ENCODE peak calls at places on chromosomes 7 and 10, in six cellular contexts. One of them, this sample, is unnamed.

GRCh38 chr10:32241946-32242345 is 105.0 kb downstream of the EPC1 start:
- DNase-seq in substantia nigra: no peak
- DNase-seq in esophagus squamous epithelium: no peak
- DNase-seq in CD4-positive, alpha-beta T cell: no peak
- DNase-seq in AG04450: no peak
- DNase-seq in left lung: no peak
- DNase-seq in this sample: no peak

GRCh38 chr7:93894966-93895650 is 4.6 kb upstream of the TFPI2 start:
- DNase-seq in substantia nigra: no peak
- DNase-seq in esophagus squamous epithelium: no peak
- DNase-seq in CD4-positive, alpha-beta T cell: no peak
- DNase-seq in AG04450: no peak
- DNase-seq in left lung: no peak
- DNase-seq in this sample: no peak

GRCh38 chr10:59557052-59557451 is 152.6 kb downstream of the SLC16A9 start:
- DNase-seq in substantia nigra: no peak
- DNase-seq in esophagus squamous epithelium: no peak
- DNase-seq in CD4-positive, alpha-beta T cell: no peak
- DNase-seq in AG04450: no peak
- DNase-seq in left lung: no peak
- DNase-seq in this sample: no peak

GRCh38 chr7:130994378-130995115 is 260.5 kb upstream of the KLF14 start:
- DNase-seq in substantia nigra: no peak
- DNase-seq in esophagus squamous epithelium: no peak
- DNase-seq in CD4-positive, alpha-beta T cell: no peak
- DNase-seq in AG04450: no peak
- DNase-seq in left lung: peak
- DNase-seq in this sample: no peak

GRCh38 chr10:15266117-15266516 is 97.6 kb upstream of the NMT2 start:
- DNase-seq in substantia nigra: no peak
- DNase-seq in esophagus squamous epithelium: no peak
- DNase-seq in CD4-positive, alpha-beta T cell: no peak
- DNase-seq in AG04450: no peak
- DNase-seq in left lung: no peak
- DNase-seq in this sample: no peak

GRCh38 chr10:89332718-89333281 is 5.0 kb downstream of the IFIT3 start:
- DNase-seq in substantia nigra: no peak
- DNase-seq in esophagus squamous epithelium: no peak
- DNase-seq in CD4-positive, alpha-beta T cell: no peak
- DNase-seq in AG04450: no peak
- DNase-seq in left lung: no peak
- DNase-seq in this sample: no peak

GRCh38 chr7:1050956-1051690 is 6.8 kb downstream of the GPR146 start:
- DNase-seq in substantia nigra: no peak
- DNase-seq in esophagus squamous epithelium: no peak
- DNase-seq in CD4-positive, alpha-beta T cell: no peak
- DNase-seq in AG04450: no peak
- DNase-seq in left lung: peak
- DNase-seq in this sample: no peak

GRCh38 chr10:35563266-35563891 is 41.8 kb upstream of the GJD4 start:
- DNase-seq in substantia nigra: no peak
- DNase-seq in esophagus squamous epithelium: no peak
- DNase-seq in CD4-positive, alpha-beta T cell: peak
- DNase-seq in AG04450: peak
- DNase-seq in left lung: no peak
- DNase-seq in this sample: no peak

GRCh38 chr7:51016546-51016945 is 233.8 kb upstream of the GRB10 start:
- DNase-seq in substantia nigra: no peak
- DNase-seq in esophagus squamous epithelium: no peak
- DNase-seq in CD4-positive, alpha-beta T cell: no peak
- DNase-seq in AG04450: no peak
- DNase-seq in left lung: no peak
- DNase-seq in this sample: no peak

GRCh38 chr7:2269468-2270460 is 27.7 kb downstream of the NUDT1 start:
- DNase-seq in substantia nigra: no peak
- DNase-seq in esophagus squamous epithelium: no peak
- DNase-seq in CD4-positive, alpha-beta T cell: no peak
- DNase-seq in AG04450: no peak
- DNase-seq in left lung: no peak
- DNase-seq in this sample: no peak

GRCh38 chr10:47205199-47205598 is 94.8 kb upstream of the GDF10 start:
- DNase-seq in substantia nigra: no peak
- DNase-seq in esophagus squamous epithelium: no peak
- DNase-seq in CD4-positive, alpha-beta T cell: no peak
- DNase-seq in AG04450: no peak
- DNase-seq in left lung: no peak
- DNase-seq in this sample: no peak

GRCh38 chr10:47207280-47207613 is 92.8 kb upstream of the GDF10 start:
- DNase-seq in substantia nigra: no peak
- DNase-seq in esophagus squamous epithelium: no peak
- DNase-seq in CD4-positive, alpha-beta T cell: no peak
- DNase-seq in AG04450: no peak
- DNase-seq in left lung: no peak
- DNase-seq in this sample: no peak

GRCh38 chr10:47207894-47208469 is 92.0 kb upstream of the GDF10 start:
- DNase-seq in substantia nigra: no peak
- DNase-seq in esophagus squamous epithelium: no peak
- DNase-seq in CD4-positive, alpha-beta T cell: no peak
- DNase-seq in AG04450: no peak
- DNase-seq in left lung: no peak
- DNase-seq in this sample: no peak

GRCh38 chr10:47206449-47207279 is 93.3 kb upstream of the GDF10 start:
- DNase-seq in substantia nigra: no peak
- DNase-seq in esophagus squamous epithelium: no peak
- DNase-seq in CD4-positive, alpha-beta T cell: no peak
- DNase-seq in AG04450: no peak
- DNase-seq in left lung: no peak
- DNase-seq in this sample: no peak
- H3K27ac ChIP-seq in substantia nigra: no peak
- H3K27ac ChIP-seq in esophagus squamous epithelium: no peak
- H3K27ac ChIP-seq in CD4-positive, alpha-beta T cell: peak
- H3K27ac ChIP-seq in AG04450: no peak
- H3K27ac ChIP-seq in left lung: no peak
- H3K27ac ChIP-seq in this sample: no peak

GRCh38 chr10:127986543-127987466 is 79.9 kb downstream of the PTPRE start:
- DNase-seq in substantia nigra: no peak
- DNase-seq in esophagus squamous epithelium: no peak
- DNase-seq in CD4-positive, alpha-beta T cell: no peak
- DNase-seq in AG04450: no peak
- DNase-seq in left lung: no peak
- DNase-seq in this sample: no peak
- H3K27ac ChIP-seq in substantia nigra: no peak
- H3K27ac ChIP-seq in esophagus squamous epithelium: peak
- H3K27ac ChIP-seq in CD4-positive, alpha-beta T cell: no peak
- H3K27ac ChIP-seq in AG04450: no peak
- H3K27ac ChIP-seq in left lung: peak
- H3K27ac ChIP-seq in this sample: no peak

DNA sequence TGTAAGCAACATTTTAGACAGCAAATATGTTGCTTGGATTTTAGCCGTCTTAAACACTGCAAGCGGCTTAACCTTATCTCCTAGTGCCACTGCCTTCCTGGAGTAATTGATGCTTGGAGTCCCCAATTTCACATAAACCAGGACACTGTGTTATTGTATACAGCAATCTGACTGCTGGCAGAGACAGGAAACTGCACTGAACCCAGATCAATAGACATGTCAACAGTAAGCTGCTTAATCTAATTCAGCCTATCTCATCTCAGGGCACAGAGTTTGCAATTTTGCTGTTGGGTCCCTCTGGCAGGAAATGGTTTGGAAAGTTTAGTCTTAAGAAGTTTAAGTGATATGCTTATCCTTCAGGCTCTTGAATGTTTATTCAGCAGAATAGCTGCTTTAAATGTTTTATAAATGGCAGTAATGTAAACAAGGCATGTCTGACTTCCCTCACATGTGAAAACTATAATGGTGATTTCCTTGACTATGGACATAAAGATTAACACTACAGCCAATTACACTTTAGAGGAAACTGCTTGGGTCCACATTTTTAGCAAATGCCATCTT is 598.7 kb downstream of the PARD3 start:
- DNase-seq in substantia nigra: no peak
- DNase-seq in esophagus squamous epithelium: no peak
- DNase-seq in CD4-positive, alpha-beta T cell: no peak
- DNase-seq in AG04450: no peak
- DNase-seq in left lung: no peak
- DNase-seq in this sample: no peak
- H3K27ac ChIP-seq in substantia nigra: no peak
- H3K27ac ChIP-seq in esophagus squamous epithelium: no peak
- H3K27ac ChIP-seq in CD4-positive, alpha-beta T cell: no peak
- H3K27ac ChIP-seq in AG04450: no peak
- H3K27ac ChIP-seq in left lung: no peak
- H3K27ac ChIP-seq in this sample: no peak

DNA sequence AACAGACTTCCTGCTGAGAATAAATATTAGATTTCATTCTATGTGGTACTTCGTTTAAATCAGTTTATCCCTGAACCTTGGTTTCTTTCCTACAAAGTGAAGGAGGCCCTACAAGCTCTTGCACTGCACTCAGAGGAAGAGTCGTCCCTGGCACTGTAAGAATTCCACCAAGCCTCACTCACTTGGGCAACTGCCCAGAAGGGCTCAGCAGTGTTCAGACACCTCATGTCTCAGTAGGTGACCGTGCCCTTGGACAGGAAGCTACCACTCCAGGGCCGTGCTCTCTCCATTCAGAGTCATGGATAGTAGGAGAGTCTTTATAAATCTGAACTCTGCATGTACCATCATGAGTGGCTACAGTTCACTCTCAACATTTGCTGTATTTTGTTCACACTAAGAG is 93.8 kb downstream of the PTPRE start:
- DNase-seq in substantia nigra: no peak
- DNase-seq in esophagus squamous epithelium: no peak
- DNase-seq in CD4-positive, alpha-beta T cell: no peak
- DNase-seq in AG04450: no peak
- DNase-seq in left lung: no peak
- DNase-seq in this sample: no peak
- H3K27ac ChIP-seq in substantia nigra: no peak
- H3K27ac ChIP-seq in esophagus squamous epithelium: no peak
- H3K27ac ChIP-seq in CD4-positive, alpha-beta T cell: no peak
- H3K27ac ChIP-seq in AG04450: no peak
- H3K27ac ChIP-seq in left lung: no peak
- H3K27ac ChIP-seq in this sample: no peak

DNA sequence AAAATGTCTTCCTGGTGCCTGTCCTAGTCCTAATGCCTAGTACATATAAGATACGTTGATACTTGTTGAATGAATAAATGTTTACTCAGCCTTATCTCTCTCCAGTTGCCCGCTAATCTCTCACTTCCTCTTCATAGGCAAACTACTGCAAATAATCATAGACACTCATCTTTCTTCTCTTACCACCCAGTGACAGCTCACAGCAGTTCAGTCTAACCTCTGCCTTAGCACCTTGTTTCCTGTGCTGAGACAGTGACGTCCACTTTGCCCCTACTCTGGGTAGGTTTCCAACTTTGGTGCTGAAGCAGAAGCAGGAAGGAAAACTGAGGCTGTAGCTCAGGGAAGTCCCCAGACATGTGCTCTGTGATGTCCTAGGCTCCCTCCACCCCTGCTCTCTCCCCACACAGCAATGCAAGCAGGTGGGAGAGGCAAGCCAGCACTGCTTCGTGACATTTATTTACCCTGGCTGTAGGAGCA is 45.5 kb upstream of the RHOBTB1 start:
- DNase-seq in substantia nigra: no peak
- DNase-seq in esophagus squamous epithelium: no peak
- DNase-seq in CD4-positive, alpha-beta T cell: no peak
- DNase-seq in AG04450: no peak
- DNase-seq in left lung: no peak
- DNase-seq in this sample: no peak
- H3K27ac ChIP-seq in substantia nigra: no peak
- H3K27ac ChIP-seq in esophagus squamous epithelium: no peak
- H3K27ac ChIP-seq in CD4-positive, alpha-beta T cell: no peak
- H3K27ac ChIP-seq in AG04450: no peak
- H3K27ac ChIP-seq in left lung: no peak
- H3K27ac ChIP-seq in this sample: peak

This sample was measured in epithelial cell of prostate.